ENCODE peak calls at places on chromosome 6, in eight cellular contexts. One of them, this sample, is unnamed.

GRCh38 chr6:126091507-126091906 is 105.2 kb downstream of the TRMT11 start:
- DNase-seq in NT2/D1: peak
- DNase-seq in NCI-H1092 treated with DMSO at 0.1 percent for 48 hours: no peak
- DNase-seq in endodermal cell: no peak
- DNase-seq in astrocyte of the hippocampus: no peak
- DNase-seq in AML-193: no peak
- DNase-seq in activated T-cell treated with anti-CD3 and anti-CD28 coated beads, Interleukin-2, amount 50 U/mL, for 72 hours: no peak
- DNase-seq in NCI-H1417: no peak
- DNase-seq in this sample: no peak

GRCh38 chr6:33935439-33936080 is 131.8 kb upstream of the MLN start:
- DNase-seq in NT2/D1: no peak
- DNase-seq in NCI-H1092 treated with DMSO at 0.1 percent for 48 hours: peak
- DNase-seq in endodermal cell: peak
- DNase-seq in astrocyte of the hippocampus: no peak
- DNase-seq in AML-193: no peak
- DNase-seq in activated T-cell treated with anti-CD3 and anti-CD28 coated beads, Interleukin-2, amount 50 U/mL, for 72 hours: no peak
- DNase-seq in NCI-H1417: peak
- DNase-seq in this sample: no peak

GRCh38 chr6:25630508-25631229 is 21.3 kb upstream of the SCGN start:
- DNase-seq in NT2/D1: no peak
- DNase-seq in NCI-H1092 treated with DMSO at 0.1 percent for 48 hours: peak
- DNase-seq in endodermal cell: no peak
- DNase-seq in astrocyte of the hippocampus: no peak
- DNase-seq in AML-193: no peak
- DNase-seq in activated T-cell treated with anti-CD3 and anti-CD28 coated beads, Interleukin-2, amount 50 U/mL, for 72 hours: no peak
- DNase-seq in NCI-H1417: peak
- DNase-seq in this sample: peak

GRCh38 chr6:169317441-169318202 is 64.0 kb upstream of the THBS2 start:
- DNase-seq in NT2/D1: no peak
- DNase-seq in NCI-H1092 treated with DMSO at 0.1 percent for 48 hours: no peak
- DNase-seq in endodermal cell: no peak
- DNase-seq in astrocyte of the hippocampus: no peak
- DNase-seq in AML-193: no peak
- DNase-seq in activated T-cell treated with anti-CD3 and anti-CD28 coated beads, Interleukin-2, amount 50 U/mL, for 72 hours: no peak
- DNase-seq in NCI-H1417: no peak
- DNase-seq in this sample: no peak

GRCh38 chr6:147970970-147971369 is 371.7 kb upstream of the SASH1 start:
- DNase-seq in NT2/D1: no peak
- DNase-seq in NCI-H1092 treated with DMSO at 0.1 percent for 48 hours: no peak
- DNase-seq in endodermal cell: no peak
- DNase-seq in astrocyte of the hippocampus: no peak
- DNase-seq in AML-193: no peak
- DNase-seq in activated T-cell treated with anti-CD3 and anti-CD28 coated beads, Interleukin-2, amount 50 U/mL, for 72 hours: no peak
- DNase-seq in NCI-H1417: peak
- DNase-seq in this sample: no peak

GRCh38 chr6:62803094-62803493 is 408.2 kb upstream of the FKBP1C start:
- DNase-seq in NT2/D1: no peak
- DNase-seq in NCI-H1092 treated with DMSO at 0.1 percent for 48 hours: no peak
- DNase-seq in endodermal cell: peak
- DNase-seq in astrocyte of the hippocampus: no peak
- DNase-seq in AML-193: no peak
- DNase-seq in activated T-cell treated with anti-CD3 and anti-CD28 coated beads, Interleukin-2, amount 50 U/mL, for 72 hours: no peak
- DNase-seq in NCI-H1417: peak
- DNase-seq in this sample: peak

GRCh38 chr6:108383967-108384366 is 89.1 kb downstream of the AFG1L start:
- DNase-seq in NT2/D1: no peak
- DNase-seq in NCI-H1092 treated with DMSO at 0.1 percent for 48 hours: no peak
- DNase-seq in endodermal cell: no peak
- DNase-seq in astrocyte of the hippocampus: no peak
- DNase-seq in AML-193: no peak
- DNase-seq in activated T-cell treated with anti-CD3 and anti-CD28 coated beads, Interleukin-2, amount 50 U/mL, for 72 hours: no peak
- DNase-seq in NCI-H1417: no peak
- DNase-seq in this sample: no peak

GRCh38 chr6:11368264-11368663 is 135.8 kb upstream of the NEDD9 start:
- DNase-seq in NT2/D1: no peak
- DNase-seq in NCI-H1092 treated with DMSO at 0.1 percent for 48 hours: no peak
- DNase-seq in endodermal cell: no peak
- DNase-seq in astrocyte of the hippocampus: no peak
- DNase-seq in AML-193: no peak
- DNase-seq in activated T-cell treated with anti-CD3 and anti-CD28 coated beads, Interleukin-2, amount 50 U/mL, for 72 hours: no peak
- DNase-seq in NCI-H1417: no peak
- DNase-seq in this sample: no peak

GRCh38 chr6:25369043-25369442 is 89.9 kb downstream of the CARMIL1 start:
- DNase-seq in NT2/D1: no peak
- DNase-seq in NCI-H1092 treated with DMSO at 0.1 percent for 48 hours: peak
- DNase-seq in endodermal cell: no peak
- DNase-seq in astrocyte of the hippocampus: no peak
- DNase-seq in AML-193: no peak
- DNase-seq in activated T-cell treated with anti-CD3 and anti-CD28 coated beads, Interleukin-2, amount 50 U/mL, for 72 hours: no peak
- DNase-seq in NCI-H1417: no peak
- DNase-seq in this sample: no peak

GRCh38 chr6:48754631-48755030 is 643.6 kb upstream of the PTCHD4 start:
- DNase-seq in NT2/D1: no peak
- DNase-seq in NCI-H1092 treated with DMSO at 0.1 percent for 48 hours: no peak
- DNase-seq in endodermal cell: no peak
- DNase-seq in astrocyte of the hippocampus: no peak
- DNase-seq in AML-193: no peak
- DNase-seq in activated T-cell treated with anti-CD3 and anti-CD28 coated beads, Interleukin-2, amount 50 U/mL, for 72 hours: no peak
- DNase-seq in NCI-H1417: no peak
- DNase-seq in this sample: no peak

GRCh38 chr6:89034586-89035251 is 45.8 kb upstream of the PNRC1 start:
- DNase-seq in NT2/D1: peak
- DNase-seq in NCI-H1092 treated with DMSO at 0.1 percent for 48 hours: no peak
- DNase-seq in endodermal cell: no peak
- DNase-seq in astrocyte of the hippocampus: peak
- DNase-seq in AML-193: peak
- DNase-seq in activated T-cell treated with anti-CD3 and anti-CD28 coated beads, Interleukin-2, amount 50 U/mL, for 72 hours: no peak
- DNase-seq in NCI-H1417: no peak
- DNase-seq in this sample: no peak

GRCh38 chr6:105988321-105988720 is 97.8 kb upstream of the PRDM1 start:
- DNase-seq in NT2/D1: no peak
- DNase-seq in NCI-H1092 treated with DMSO at 0.1 percent for 48 hours: no peak
- DNase-seq in endodermal cell: no peak
- DNase-seq in astrocyte of the hippocampus: no peak
- DNase-seq in AML-193: no peak
- DNase-seq in activated T-cell treated with anti-CD3 and anti-CD28 coated beads, Interleukin-2, amount 50 U/mL, for 72 hours: no peak
- DNase-seq in NCI-H1417: no peak
- DNase-seq in this sample: no peak

GRCh38 chr6:42694586-42694985 is 27.8 kb downstream of the PRPH2 start:
- DNase-seq in NT2/D1: no peak
- DNase-seq in NCI-H1092 treated with DMSO at 0.1 percent for 48 hours: no peak
- DNase-seq in endodermal cell: no peak
- DNase-seq in astrocyte of the hippocampus: peak
- DNase-seq in AML-193: no peak
- DNase-seq in activated T-cell treated with anti-CD3 and anti-CD28 coated beads, Interleukin-2, amount 50 U/mL, for 72 hours: no peak
- DNase-seq in NCI-H1417: no peak
- DNase-seq in this sample: no peak

GRCh38 chr6:33735201-33735600 is 11.5 kb downstream of the IP6K3 start:
- DNase-seq in NT2/D1: no peak
- DNase-seq in NCI-H1092 treated with DMSO at 0.1 percent for 48 hours: no peak
- DNase-seq in endodermal cell: no peak
- DNase-seq in astrocyte of the hippocampus: no peak
- DNase-seq in AML-193: no peak
- DNase-seq in activated T-cell treated with anti-CD3 and anti-CD28 coated beads, Interleukin-2, amount 50 U/mL, for 72 hours: no peak
- DNase-seq in NCI-H1417: no peak
- DNase-seq in this sample: no peak

GRCh38 chr6:170437719-170438401 is 115.2 kb downstream of the PSMB1 start:
- DNase-seq in NT2/D1: no peak
- DNase-seq in NCI-H1092 treated with DMSO at 0.1 percent for 48 hours: peak
- DNase-seq in endodermal cell: peak
- DNase-seq in astrocyte of the hippocampus: peak
- DNase-seq in AML-193: no peak
- DNase-seq in activated T-cell treated with anti-CD3 and anti-CD28 coated beads, Interleukin-2, amount 50 U/mL, for 72 hours: no peak
- DNase-seq in NCI-H1417: no peak
- DNase-seq in this sample: no peak

GRCh38 chr6:125201961-125202729 is 48.6 kb downstream of the TPD52L1 start:
- DNase-seq in NT2/D1: no peak
- DNase-seq in NCI-H1092 treated with DMSO at 0.1 percent for 48 hours: no peak
- DNase-seq in endodermal cell: no peak
- DNase-seq in astrocyte of the hippocampus: peak
- DNase-seq in AML-193: no peak
- DNase-seq in activated T-cell treated with anti-CD3 and anti-CD28 coated beads, Interleukin-2, amount 50 U/mL, for 72 hours: no peak
- DNase-seq in NCI-H1417: no peak
- DNase-seq in this sample: no peak

GRCh38 chr6:26363882-26364825 is 844 bp upstream of the BTN3A2 start:
- DNase-seq in NT2/D1: no peak
- DNase-seq in NCI-H1092 treated with DMSO at 0.1 percent for 48 hours: no peak
- DNase-seq in endodermal cell: peak
- DNase-seq in astrocyte of the hippocampus: peak
- DNase-seq in AML-193: peak
- DNase-seq in activated T-cell treated with anti-CD3 and anti-CD28 coated beads, Interleukin-2, amount 50 U/mL, for 72 hours: peak
- DNase-seq in NCI-H1417: peak
- DNase-seq in this sample: no peak

GRCh38 chr6:159831373-159831679 is 31.2 kb downstream of the PNLDC1 start:
- DNase-seq in NT2/D1: no peak
- DNase-seq in NCI-H1092 treated with DMSO at 0.1 percent for 48 hours: no peak
- DNase-seq in endodermal cell: no peak
- DNase-seq in astrocyte of the hippocampus: no peak
- DNase-seq in AML-193: no peak
- DNase-seq in activated T-cell treated with anti-CD3 and anti-CD28 coated beads, Interleukin-2, amount 50 U/mL, for 72 hours: no peak
- DNase-seq in NCI-H1417: no peak
- DNase-seq in this sample: no peak

GRCh38 chr6:14544689-14545088 is 427.1 kb downstream of the CD83 start:
- DNase-seq in NT2/D1: no peak
- DNase-seq in NCI-H1092 treated with DMSO at 0.1 percent for 48 hours: peak
- DNase-seq in endodermal cell: peak
- DNase-seq in astrocyte of the hippocampus: no peak
- DNase-seq in AML-193: no peak
- DNase-seq in activated T-cell treated with anti-CD3 and anti-CD28 coated beads, Interleukin-2, amount 50 U/mL, for 72 hours: no peak
- DNase-seq in NCI-H1417: peak
- DNase-seq in this sample: no peak

GRCh38 chr6:163825033-163825432 is 410.5 kb downstream of the QKI start:
- DNase-seq in NT2/D1: no peak
- DNase-seq in NCI-H1092 treated with DMSO at 0.1 percent for 48 hours: no peak
- DNase-seq in endodermal cell: peak
- DNase-seq in astrocyte of the hippocampus: peak
- DNase-seq in AML-193: no peak
- DNase-seq in activated T-cell treated with anti-CD3 and anti-CD28 coated beads, Interleukin-2, amount 50 U/mL, for 72 hours: no peak
- DNase-seq in NCI-H1417: no peak
- DNase-seq in this sample: no peak

GRCh38 chr6:158021814-158022748 is 40.4 kb downstream of the SYNJ2 start:
- DNase-seq in NT2/D1: no peak
- DNase-seq in NCI-H1092 treated with DMSO at 0.1 percent for 48 hours: no peak
- DNase-seq in endodermal cell: no peak
- DNase-seq in astrocyte of the hippocampus: no peak
- DNase-seq in AML-193: no peak
- DNase-seq in activated T-cell treated with anti-CD3 and anti-CD28 coated beads, Interleukin-2, amount 50 U/mL, for 72 hours: no peak
- DNase-seq in NCI-H1417: no peak
- DNase-seq in this sample: no peak

GRCh38 chr6:28707387-28708282 is 182.0 kb downstream of the GPX5 start:
- DNase-seq in NT2/D1: no peak
- DNase-seq in NCI-H1092 treated with DMSO at 0.1 percent for 48 hours: no peak
- DNase-seq in endodermal cell: no peak
- DNase-seq in astrocyte of the hippocampus: no peak
- DNase-seq in AML-193: no peak
- DNase-seq in activated T-cell treated with anti-CD3 and anti-CD28 coated beads, Interleukin-2, amount 50 U/mL, for 72 hours: no peak
- DNase-seq in NCI-H1417: no peak
- DNase-seq in this sample: no peak

GRCh38 chr6:34593741-34594140 is 37.6 kb upstream of the SPDEF start:
- DNase-seq in NT2/D1: no peak
- DNase-seq in NCI-H1092 treated with DMSO at 0.1 percent for 48 hours: no peak
- DNase-seq in endodermal cell: peak
- DNase-seq in astrocyte of the hippocampus: no peak
- DNase-seq in AML-193: no peak
- DNase-seq in activated T-cell treated with anti-CD3 and anti-CD28 coated beads, Interleukin-2, amount 50 U/mL, for 72 hours: no peak
- DNase-seq in NCI-H1417: no peak
- DNase-seq in this sample: no peak

GRCh38 chr6:2448826-2449571 is 203.6 kb upstream of the GMDS start:
- DNase-seq in NT2/D1: peak
- DNase-seq in NCI-H1092 treated with DMSO at 0.1 percent for 48 hours: peak
- DNase-seq in endodermal cell: peak
- DNase-seq in astrocyte of the hippocampus: peak
- DNase-seq in AML-193: peak
- DNase-seq in activated T-cell treated with anti-CD3 and anti-CD28 coated beads, Interleukin-2, amount 50 U/mL, for 72 hours: peak
- DNase-seq in NCI-H1417: peak
- DNase-seq in this sample: peak

GRCh38 chr6:118284736-118285360 is 263.2 kb upstream of the PLN start:
- DNase-seq in NT2/D1: no peak
- DNase-seq in NCI-H1092 treated with DMSO at 0.1 percent for 48 hours: peak
- DNase-seq in endodermal cell: no peak
- DNase-seq in astrocyte of the hippocampus: peak
- DNase-seq in AML-193: peak
- DNase-seq in activated T-cell treated with anti-CD3 and anti-CD28 coated beads, Interleukin-2, amount 50 U/mL, for 72 hours: no peak
- DNase-seq in NCI-H1417: peak
- DNase-seq in this sample: no peak

GRCh38 chr6:33585403-33586107 is 5.5 kb upstream of the BAK1 start:
- DNase-seq in NT2/D1: no peak
- DNase-seq in NCI-H1092 treated with DMSO at 0.1 percent for 48 hours: peak
- DNase-seq in endodermal cell: peak
- DNase-seq in astrocyte of the hippocampus: peak
- DNase-seq in AML-193: peak
- DNase-seq in activated T-cell treated with anti-CD3 and anti-CD28 coated beads, Interleukin-2, amount 50 U/mL, for 72 hours: peak
- DNase-seq in NCI-H1417: peak
- DNase-seq in this sample: peak

GRCh38 chr6:7087066-7087465 is 20.7 kb upstream of the RREB1 start:
- DNase-seq in NT2/D1: peak
- DNase-seq in NCI-H1092 treated with DMSO at 0.1 percent for 48 hours: no peak
- DNase-seq in endodermal cell: peak
- DNase-seq in astrocyte of the hippocampus: peak
- DNase-seq in AML-193: peak
- DNase-seq in activated T-cell treated with anti-CD3 and anti-CD28 coated beads, Interleukin-2, amount 50 U/mL, for 72 hours: no peak
- DNase-seq in NCI-H1417: no peak
- DNase-seq in this sample: no peak

GRCh38 chr6:91462236-91462635 is 875.4 kb upstream of the MAP3K7 start:
- DNase-seq in NT2/D1: no peak
- DNase-seq in NCI-H1092 treated with DMSO at 0.1 percent for 48 hours: no peak
- DNase-seq in endodermal cell: no peak
- DNase-seq in astrocyte of the hippocampus: peak
- DNase-seq in AML-193: no peak
- DNase-seq in activated T-cell treated with anti-CD3 and anti-CD28 coated beads, Interleukin-2, amount 50 U/mL, for 72 hours: no peak
- DNase-seq in NCI-H1417: peak
- DNase-seq in this sample: no peak

GRCh38 chr6:148757944-148758343 is 11.1 kb downstream of the UST start:
- DNase-seq in NT2/D1: no peak
- DNase-seq in NCI-H1092 treated with DMSO at 0.1 percent for 48 hours: no peak
- DNase-seq in endodermal cell: no peak
- DNase-seq in astrocyte of the hippocampus: no peak
- DNase-seq in AML-193: no peak
- DNase-seq in activated T-cell treated with anti-CD3 and anti-CD28 coated beads, Interleukin-2, amount 50 U/mL, for 72 hours: peak
- DNase-seq in NCI-H1417: no peak
- DNase-seq in this sample: no peak

GRCh38 chr6:13413906-13414555 is 73.4 kb downstream of the GFOD1 start:
- DNase-seq in NT2/D1: no peak
- DNase-seq in NCI-H1092 treated with DMSO at 0.1 percent for 48 hours: no peak
- DNase-seq in endodermal cell: no peak
- DNase-seq in astrocyte of the hippocampus: no peak
- DNase-seq in AML-193: no peak
- DNase-seq in activated T-cell treated with anti-CD3 and anti-CD28 coated beads, Interleukin-2, amount 50 U/mL, for 72 hours: no peak
- DNase-seq in NCI-H1417: no peak
- DNase-seq in this sample: no peak

GRCh38 chr6:166691741-166692140 is 64.7 kb upstream of the RPS6KA2 start:
- DNase-seq in NT2/D1: no peak
- DNase-seq in NCI-H1092 treated with DMSO at 0.1 percent for 48 hours: no peak
- DNase-seq in endodermal cell: no peak
- DNase-seq in astrocyte of the hippocampus: no peak
- DNase-seq in AML-193: no peak
- DNase-seq in activated T-cell treated with anti-CD3 and anti-CD28 coated beads, Interleukin-2, amount 50 U/mL, for 72 hours: no peak
- DNase-seq in NCI-H1417: no peak
- DNase-seq in this sample: no peak

GRCh38 chr6:143139239-143139784 is 78.6 kb downstream of the AIG1 start:
- DNase-seq in NT2/D1: no peak
- DNase-seq in NCI-H1092 treated with DMSO at 0.1 percent for 48 hours: no peak
- DNase-seq in endodermal cell: no peak
- DNase-seq in astrocyte of the hippocampus: no peak
- DNase-seq in AML-193: no peak
- DNase-seq in activated T-cell treated with anti-CD3 and anti-CD28 coated beads, Interleukin-2, amount 50 U/mL, for 72 hours: no peak
- DNase-seq in NCI-H1417: no peak
- DNase-seq in this sample: no peak

GRCh38 chr6:75157336-75157735 is 48.5 kb downstream of the COL12A1 start:
- DNase-seq in NT2/D1: no peak
- DNase-seq in NCI-H1092 treated with DMSO at 0.1 percent for 48 hours: no peak
- DNase-seq in endodermal cell: no peak
- DNase-seq in astrocyte of the hippocampus: no peak
- DNase-seq in AML-193: no peak
- DNase-seq in activated T-cell treated with anti-CD3 and anti-CD28 coated beads, Interleukin-2, amount 50 U/mL, for 72 hours: no peak
- DNase-seq in NCI-H1417: no peak
- DNase-seq in this sample: no peak